ENCODE peak calls at places on chromosomes 12 and 14, in ten cellular contexts. One of them, this sample, is unnamed.

GRCh38 chr14:24164591-24164991 is 3.5 kb downstream of the IRF9 start:
- DNase-seq in activated B cell treated with CpG ODN at 0.5 μM for 24 hours: no peak
- DNase-seq in small intestine: no peak
- DNase-seq in cortex of kidney: no peak
- DNase-seq in AG09319: no peak
- DNase-seq in mammary epithelial cell: no peak
- DNase-seq in stimulated activated CD4-positive, alpha-beta T cell treated with anti-CD3 and anti-CD28 coated beads, Interleukin-15, amount 100 ng/mL, for 1 hour: no peak
- DNase-seq in amniotic stem cell: no peak
- DNase-seq in CD4-positive, alpha-beta memory T cell: no peak
- DNase-seq in activated CD8-positive, alpha-beta T cell treated with anti-CD3 and anti-CD28 coated beads, Interleukin-2, amount 10 ng/mL, durations not matched to agents 7 days and 5 days: no peak
- DNase-seq in this sample: no peak

GRCh38 chr14:60328588-60328987 is 79.6 kb downstream of the PPM1A start:
- DNase-seq in small intestine: no peak
- DNase-seq in AG09319: no peak
- DNase-seq in activated CD8-positive, alpha-beta T cell treated with anti-CD3 and anti-CD28 coated beads, Interleukin-2, amount 10 ng/mL, durations not matched to agents 7 days and 5 days: no peak
- DNase-seq in CD4-positive, alpha-beta memory T cell: no peak
- DNase-seq in mammary epithelial cell: no peak
- DNase-seq in cortex of kidney: no peak
- DNase-seq in activated B cell treated with CpG ODN at 0.5 μM for 24 hours: no peak
- DNase-seq in stimulated activated CD4-positive, alpha-beta T cell treated with anti-CD3 and anti-CD28 coated beads, Interleukin-15, amount 100 ng/mL, for 1 hour: no peak
- DNase-seq in amniotic stem cell: no peak
- DNase-seq in this sample: no peak

GRCh38 chr14:61099221-61099835 is 118.3 kb downstream of the SLC38A6 start:
- DNase-seq in activated B cell treated with CpG ODN at 0.5 μM for 24 hours: no peak
- DNase-seq in mammary epithelial cell: no peak
- DNase-seq in activated CD8-positive, alpha-beta T cell treated with anti-CD3 and anti-CD28 coated beads, Interleukin-2, amount 10 ng/mL, durations not matched to agents 7 days and 5 days: no peak
- DNase-seq in small intestine: no peak
- DNase-seq in stimulated activated CD4-positive, alpha-beta T cell treated with anti-CD3 and anti-CD28 coated beads, Interleukin-15, amount 100 ng/mL, for 1 hour: no peak
- DNase-seq in CD4-positive, alpha-beta memory T cell: no peak
- DNase-seq in cortex of kidney: no peak
- DNase-seq in amniotic stem cell: no peak
- DNase-seq in AG09319: no peak
- DNase-seq in this sample: no peak

GRCh38 chr12:78584695-78585094 is 279.9 kb upstream of the SYT1 start:
- DNase-seq in amniotic stem cell: no peak
- DNase-seq in activated CD8-positive, alpha-beta T cell treated with anti-CD3 and anti-CD28 coated beads, Interleukin-2, amount 10 ng/mL, durations not matched to agents 7 days and 5 days: no peak
- DNase-seq in activated B cell treated with CpG ODN at 0.5 μM for 24 hours: no peak
- DNase-seq in small intestine: no peak
- DNase-seq in CD4-positive, alpha-beta memory T cell: no peak
- DNase-seq in mammary epithelial cell: peak
- DNase-seq in AG09319: no peak
- DNase-seq in stimulated activated CD4-positive, alpha-beta T cell treated with anti-CD3 and anti-CD28 coated beads, Interleukin-15, amount 100 ng/mL, for 1 hour: no peak
- DNase-seq in cortex of kidney: no peak
- DNase-seq in this sample: no peak

GRCh38 chr12:119182701-119183493 is 4.2 kb downstream of the HSPB8 start:
- DNase-seq in stimulated activated CD4-positive, alpha-beta T cell treated with anti-CD3 and anti-CD28 coated beads, Interleukin-15, amount 100 ng/mL, for 1 hour: no peak
- DNase-seq in activated CD8-positive, alpha-beta T cell treated with anti-CD3 and anti-CD28 coated beads, Interleukin-2, amount 10 ng/mL, durations not matched to agents 7 days and 5 days: no peak
- DNase-seq in CD4-positive, alpha-beta memory T cell: no peak
- DNase-seq in cortex of kidney: no peak
- DNase-seq in small intestine: no peak
- DNase-seq in AG09319: no peak
- DNase-seq in amniotic stem cell: no peak
- DNase-seq in activated B cell treated with CpG ODN at 0.5 μM for 24 hours: no peak
- DNase-seq in mammary epithelial cell: no peak
- DNase-seq in this sample: no peak

GRCh38 chr12:49037947-49038237 is 19.3 kb upstream of the PRKAG1 start:
- DNase-seq in AG09319: no peak
- DNase-seq in small intestine: no peak
- DNase-seq in stimulated activated CD4-positive, alpha-beta T cell treated with anti-CD3 and anti-CD28 coated beads, Interleukin-15, amount 100 ng/mL, for 1 hour: no peak
- DNase-seq in activated CD8-positive, alpha-beta T cell treated with anti-CD3 and anti-CD28 coated beads, Interleukin-2, amount 10 ng/mL, durations not matched to agents 7 days and 5 days: no peak
- DNase-seq in cortex of kidney: no peak
- DNase-seq in amniotic stem cell: no peak
- DNase-seq in CD4-positive, alpha-beta memory T cell: no peak
- DNase-seq in activated B cell treated with CpG ODN at 0.5 μM for 24 hours: no peak
- DNase-seq in mammary epithelial cell: no peak
- DNase-seq in this sample: no peak

GRCh38 chr12:51254592-51254991 is 15.6 kb downstream of the SMAGP start:
- DNase-seq in cortex of kidney: no peak
- DNase-seq in small intestine: no peak
- DNase-seq in mammary epithelial cell: no peak
- DNase-seq in AG09319: no peak
- DNase-seq in stimulated activated CD4-positive, alpha-beta T cell treated with anti-CD3 and anti-CD28 coated beads, Interleukin-15, amount 100 ng/mL, for 1 hour: no peak
- DNase-seq in CD4-positive, alpha-beta memory T cell: no peak
- DNase-seq in activated CD8-positive, alpha-beta T cell treated with anti-CD3 and anti-CD28 coated beads, Interleukin-2, amount 10 ng/mL, durations not matched to agents 7 days and 5 days: no peak
- DNase-seq in amniotic stem cell: no peak
- DNase-seq in activated B cell treated with CpG ODN at 0.5 μM for 24 hours: no peak
- DNase-seq in this sample: no peak

GRCh38 chr12:1474567-1475153 is 119.7 kb downstream of the FBXL14 start:
- DNase-seq in CD4-positive, alpha-beta memory T cell: no peak
- DNase-seq in AG09319: peak
- DNase-seq in activated B cell treated with CpG ODN at 0.5 μM for 24 hours: no peak
- DNase-seq in amniotic stem cell: peak
- DNase-seq in stimulated activated CD4-positive, alpha-beta T cell treated with anti-CD3 and anti-CD28 coated beads, Interleukin-15, amount 100 ng/mL, for 1 hour: no peak
- DNase-seq in activated CD8-positive, alpha-beta T cell treated with anti-CD3 and anti-CD28 coated beads, Interleukin-2, amount 10 ng/mL, durations not matched to agents 7 days and 5 days: no peak
- DNase-seq in small intestine: no peak
- DNase-seq in cortex of kidney: no peak
- DNase-seq in mammary epithelial cell: peak
- DNase-seq in this sample: no peak

GRCh38 chr12:113461666-113462065 is 10.0 kb downstream of the LHX5 start:
- DNase-seq in small intestine: peak
- DNase-seq in amniotic stem cell: no peak
- DNase-seq in mammary epithelial cell: no peak
- DNase-seq in AG09319: no peak
- DNase-seq in activated B cell treated with CpG ODN at 0.5 μM for 24 hours: no peak
- DNase-seq in CD4-positive, alpha-beta memory T cell: no peak
- DNase-seq in stimulated activated CD4-positive, alpha-beta T cell treated with anti-CD3 and anti-CD28 coated beads, Interleukin-15, amount 100 ng/mL, for 1 hour: no peak
- DNase-seq in activated CD8-positive, alpha-beta T cell treated with anti-CD3 and anti-CD28 coated beads, Interleukin-2, amount 10 ng/mL, durations not matched to agents 7 days and 5 days: no peak
- DNase-seq in cortex of kidney: no peak
- DNase-seq in this sample: no peak

GRCh38 chr12:49188205-49188915 is 520 bp downstream of the TUBA1A start:
- DNase-seq in activated B cell treated with CpG ODN at 0.5 μM for 24 hours: peak
- DNase-seq in CD4-positive, alpha-beta memory T cell: peak
- DNase-seq in cortex of kidney: no peak
- DNase-seq in mammary epithelial cell: peak
- DNase-seq in activated CD8-positive, alpha-beta T cell treated with anti-CD3 and anti-CD28 coated beads, Interleukin-2, amount 10 ng/mL, durations not matched to agents 7 days and 5 days: peak
- DNase-seq in amniotic stem cell: no peak
- DNase-seq in AG09319: peak
- DNase-seq in small intestine: peak
- DNase-seq in stimulated activated CD4-positive, alpha-beta T cell treated with anti-CD3 and anti-CD28 coated beads, Interleukin-15, amount 100 ng/mL, for 1 hour: peak
- DNase-seq in this sample: peak

GRCh38 chr14:23751591-23751990 is 115.4 kb downstream of the DHRS2 start:
- DNase-seq in activated B cell treated with CpG ODN at 0.5 μM for 24 hours: no peak
- DNase-seq in stimulated activated CD4-positive, alpha-beta T cell treated with anti-CD3 and anti-CD28 coated beads, Interleukin-15, amount 100 ng/mL, for 1 hour: no peak
- DNase-seq in AG09319: no peak
- DNase-seq in amniotic stem cell: no peak
- DNase-seq in mammary epithelial cell: no peak
- DNase-seq in activated CD8-positive, alpha-beta T cell treated with anti-CD3 and anti-CD28 coated beads, Interleukin-2, amount 10 ng/mL, durations not matched to agents 7 days and 5 days: no peak
- DNase-seq in small intestine: no peak
- DNase-seq in cortex of kidney: no peak
- DNase-seq in CD4-positive, alpha-beta memory T cell: no peak
- DNase-seq in this sample: no peak

GRCh38 chr14:24089890-24090289 is 4.2 kb upstream of the PCK2 start:
- DNase-seq in amniotic stem cell: no peak
- DNase-seq in cortex of kidney: no peak
- DNase-seq in CD4-positive, alpha-beta memory T cell: no peak
- DNase-seq in mammary epithelial cell: no peak
- DNase-seq in activated B cell treated with CpG ODN at 0.5 μM for 24 hours: no peak
- DNase-seq in small intestine: no peak
- DNase-seq in stimulated activated CD4-positive, alpha-beta T cell treated with anti-CD3 and anti-CD28 coated beads, Interleukin-15, amount 100 ng/mL, for 1 hour: no peak
- DNase-seq in AG09319: no peak
- DNase-seq in activated CD8-positive, alpha-beta T cell treated with anti-CD3 and anti-CD28 coated beads, Interleukin-2, amount 10 ng/mL, durations not matched to agents 7 days and 5 days: no peak
- DNase-seq in this sample: no peak

GRCh38 chr12:112170376-112170775 is 45.0 kb downstream of the TRAFD1 start:
- DNase-seq in activated CD8-positive, alpha-beta T cell treated with anti-CD3 and anti-CD28 coated beads, Interleukin-2, amount 10 ng/mL, durations not matched to agents 7 days and 5 days: peak
- DNase-seq in amniotic stem cell: no peak
- DNase-seq in CD4-positive, alpha-beta memory T cell: no peak
- DNase-seq in AG09319: no peak
- DNase-seq in activated B cell treated with CpG ODN at 0.5 μM for 24 hours: no peak
- DNase-seq in mammary epithelial cell: no peak
- DNase-seq in small intestine: no peak
- DNase-seq in stimulated activated CD4-positive, alpha-beta T cell treated with anti-CD3 and anti-CD28 coated beads, Interleukin-15, amount 100 ng/mL, for 1 hour: peak
- DNase-seq in cortex of kidney: no peak
- DNase-seq in this sample: no peak

GRCh38 chr14:75418779-75419768 is 8.7 kb upstream of the JDP2 start:
- DNase-seq in CD4-positive, alpha-beta memory T cell: no peak
- DNase-seq in AG09319: no peak
- DNase-seq in amniotic stem cell: no peak
- DNase-seq in cortex of kidney: no peak
- DNase-seq in mammary epithelial cell: no peak
- DNase-seq in activated CD8-positive, alpha-beta T cell treated with anti-CD3 and anti-CD28 coated beads, Interleukin-2, amount 10 ng/mL, durations not matched to agents 7 days and 5 days: peak
- DNase-seq in stimulated activated CD4-positive, alpha-beta T cell treated with anti-CD3 and anti-CD28 coated beads, Interleukin-15, amount 100 ng/mL, for 1 hour: peak
- DNase-seq in activated B cell treated with CpG ODN at 0.5 μM for 24 hours: peak
- DNase-seq in small intestine: peak
- DNase-seq in this sample: peak

GRCh38 chr14:58912287-58912686 is 274.5 kb downstream of the DACT1 start:
- DNase-seq in stimulated activated CD4-positive, alpha-beta T cell treated with anti-CD3 and anti-CD28 coated beads, Interleukin-15, amount 100 ng/mL, for 1 hour: no peak
- DNase-seq in cortex of kidney: no peak
- DNase-seq in activated CD8-positive, alpha-beta T cell treated with anti-CD3 and anti-CD28 coated beads, Interleukin-2, amount 10 ng/mL, durations not matched to agents 7 days and 5 days: no peak
- DNase-seq in CD4-positive, alpha-beta memory T cell: no peak
- DNase-seq in amniotic stem cell: no peak
- DNase-seq in mammary epithelial cell: peak
- DNase-seq in AG09319: no peak
- DNase-seq in activated B cell treated with CpG ODN at 0.5 μM for 24 hours: no peak
- DNase-seq in small intestine: no peak
- DNase-seq in this sample: no peak

GRCh38 chr12:51740536-51740935 is 108.0 kb downstream of the FIGNL2 start:
- DNase-seq in amniotic stem cell: no peak
- DNase-seq in cortex of kidney: no peak
- DNase-seq in mammary epithelial cell: no peak
- DNase-seq in AG09319: no peak
- DNase-seq in CD4-positive, alpha-beta memory T cell: no peak
- DNase-seq in stimulated activated CD4-positive, alpha-beta T cell treated with anti-CD3 and anti-CD28 coated beads, Interleukin-15, amount 100 ng/mL, for 1 hour: no peak
- DNase-seq in small intestine: no peak
- DNase-seq in activated CD8-positive, alpha-beta T cell treated with anti-CD3 and anti-CD28 coated beads, Interleukin-2, amount 10 ng/mL, durations not matched to agents 7 days and 5 days: no peak
- DNase-seq in activated B cell treated with CpG ODN at 0.5 μM for 24 hours: no peak
- DNase-seq in this sample: no peak

GRCh38 chr12:122079038-122079531 is 529 bp downstream of the MLXIP start:
- DNase-seq in activated B cell treated with CpG ODN at 0.5 μM for 24 hours: no peak
- DNase-seq in stimulated activated CD4-positive, alpha-beta T cell treated with anti-CD3 and anti-CD28 coated beads, Interleukin-15, amount 100 ng/mL, for 1 hour: no peak
- DNase-seq in cortex of kidney: no peak
- DNase-seq in AG09319: no peak
- DNase-seq in mammary epithelial cell: peak
- DNase-seq in amniotic stem cell: no peak
- DNase-seq in activated CD8-positive, alpha-beta T cell treated with anti-CD3 and anti-CD28 coated beads, Interleukin-2, amount 10 ng/mL, durations not matched to agents 7 days and 5 days: no peak
- DNase-seq in CD4-positive, alpha-beta memory T cell: no peak
- DNase-seq in small intestine: no peak
- DNase-seq in this sample: no peak

GRCh38 chr12:48973992-48974673 is 2.6 kb upstream of the WNT10B start:
- DNase-seq in CD4-positive, alpha-beta memory T cell: no peak
- DNase-seq in mammary epithelial cell: no peak
- DNase-seq in AG09319: no peak
- DNase-seq in amniotic stem cell: no peak
- DNase-seq in stimulated activated CD4-positive, alpha-beta T cell treated with anti-CD3 and anti-CD28 coated beads, Interleukin-15, amount 100 ng/mL, for 1 hour: no peak
- DNase-seq in cortex of kidney: no peak
- DNase-seq in activated CD8-positive, alpha-beta T cell treated with anti-CD3 and anti-CD28 coated beads, Interleukin-2, amount 10 ng/mL, durations not matched to agents 7 days and 5 days: peak
- DNase-seq in small intestine: peak
- DNase-seq in activated B cell treated with CpG ODN at 0.5 μM for 24 hours: no peak
- DNase-seq in this sample: no peak

GRCh38 chr12:102023343-102023930 is 38.4 kb downstream of the WASHC3 start:
- DNase-seq in activated CD8-positive, alpha-beta T cell treated with anti-CD3 and anti-CD28 coated beads, Interleukin-2, amount 10 ng/mL, durations not matched to agents 7 days and 5 days: no peak
- DNase-seq in activated B cell treated with CpG ODN at 0.5 μM for 24 hours: no peak
- DNase-seq in amniotic stem cell: no peak
- DNase-seq in mammary epithelial cell: peak
- DNase-seq in AG09319: peak
- DNase-seq in cortex of kidney: no peak
- DNase-seq in small intestine: no peak
- DNase-seq in CD4-positive, alpha-beta memory T cell: no peak
- DNase-seq in stimulated activated CD4-positive, alpha-beta T cell treated with anti-CD3 and anti-CD28 coated beads, Interleukin-15, amount 100 ng/mL, for 1 hour: no peak
- DNase-seq in this sample: no peak

GRCh38 chr12:22588817-22589216 is 36.2 kb upstream of the ETNK1 start:
- DNase-seq in small intestine: peak
- DNase-seq in AG09319: no peak
- DNase-seq in activated B cell treated with CpG ODN at 0.5 μM for 24 hours: no peak
- DNase-seq in mammary epithelial cell: peak
- DNase-seq in activated CD8-positive, alpha-beta T cell treated with anti-CD3 and anti-CD28 coated beads, Interleukin-2, amount 10 ng/mL, durations not matched to agents 7 days and 5 days: no peak
- DNase-seq in cortex of kidney: no peak
- DNase-seq in stimulated activated CD4-positive, alpha-beta T cell treated with anti-CD3 and anti-CD28 coated beads, Interleukin-15, amount 100 ng/mL, for 1 hour: no peak
- DNase-seq in amniotic stem cell: no peak
- DNase-seq in CD4-positive, alpha-beta memory T cell: no peak
- DNase-seq in this sample: no peak

This sample was measured in GM12892.